ENCODE peak calls at places on chromosomes 4 and X, in ten cellular contexts. One of them, this sample, is unnamed.

GRCh38 chr4:168451744-168452394 is 28.4 kb downstream of the DDX60L start:
- DNase-seq in A549: no peak
- DNase-seq in body of pancreas: no peak
- DNase-seq in Peyer's patch: no peak
- DNase-seq in thyroid gland: no peak
- DNase-seq in IMR-90: peak; percentile 71
- DNase-seq in heart left ventricle: no peak
- DNase-seq in HCT116: peak; percentile 68
- DNase-seq in endothelial cell of umbilical vein: peak; percentile 76
- DNase-seq in transverse colon: no peak
- DNase-seq in this sample: no peak

GRCh38 chr4:80492761-80493160 is 157.2 kb downstream of the CFAP299 start:
- DNase-seq in A549: no peak
- DNase-seq in body of pancreas: peak; percentile 5
- DNase-seq in Peyer's patch: peak; percentile 82
- DNase-seq in thyroid gland: no peak
- DNase-seq in IMR-90: no peak
- DNase-seq in heart left ventricle: no peak
- DNase-seq in HCT116: no peak
- DNase-seq in endothelial cell of umbilical vein: no peak
- DNase-seq in transverse colon: peak; percentile 31
- DNase-seq in this sample: no peak

GRCh38 chrX:21745756-21746155 is 12.2 kb downstream of the SMPX start:
- DNase-seq in A549: peak; percentile 8
- DNase-seq in body of pancreas: peak; percentile 25
- DNase-seq in Peyer's patch: peak; percentile 72
- DNase-seq in thyroid gland: peak; percentile 37
- DNase-seq in IMR-90: peak; percentile 25
- DNase-seq in heart left ventricle: no peak
- DNase-seq in HCT116: no peak
- DNase-seq in endothelial cell of umbilical vein: peak; percentile 24
- DNase-seq in transverse colon: peak; percentile 28
- DNase-seq in this sample: no peak

GRCh38 chr4:128862608-128863313 is 53.3 kb downstream of the JADE1 start:
- DNase-seq in A549: no peak
- DNase-seq in body of pancreas: no peak
- DNase-seq in Peyer's patch: no peak
- DNase-seq in thyroid gland: no peak
- DNase-seq in IMR-90: peak; percentile 72
- DNase-seq in heart left ventricle: no peak
- DNase-seq in HCT116: no peak
- DNase-seq in endothelial cell of umbilical vein: peak; percentile 41
- DNase-seq in transverse colon: no peak
- DNase-seq in this sample: no peak

GRCh38 chrX:31269914-31270313 is 198.1 kb upstream of the FTHL17 start:
- DNase-seq in A549: no peak
- DNase-seq in body of pancreas: no peak
- DNase-seq in Peyer's patch: no peak
- DNase-seq in thyroid gland: no peak
- DNase-seq in IMR-90: no peak
- DNase-seq in heart left ventricle: no peak
- DNase-seq in HCT116: no peak
- DNase-seq in endothelial cell of umbilical vein: no peak
- DNase-seq in transverse colon: no peak
- DNase-seq in this sample: no peak

GRCh38 chr4:4362991-4363697 is 23.8 kb upstream of the NSG1 start:
- DNase-seq in A549: no peak
- DNase-seq in body of pancreas: no peak
- DNase-seq in Peyer's patch: no peak
- DNase-seq in thyroid gland: no peak
- DNase-seq in IMR-90: no peak
- DNase-seq in heart left ventricle: no peak
- DNase-seq in HCT116: no peak
- DNase-seq in endothelial cell of umbilical vein: no peak
- DNase-seq in transverse colon: no peak
- DNase-seq in this sample: no peak

GRCh38 chr4:145484240-145484846 is 2.7 kb downstream of the SMAD1 start:
- DNase-seq in A549: no peak
- DNase-seq in body of pancreas: no peak
- DNase-seq in Peyer's patch: no peak
- DNase-seq in thyroid gland: no peak
- DNase-seq in IMR-90: no peak
- DNase-seq in heart left ventricle: no peak
- DNase-seq in HCT116: no peak
- DNase-seq in endothelial cell of umbilical vein: peak; percentile 47
- DNase-seq in transverse colon: no peak
- DNase-seq in this sample: no peak

GRCh38 chrX:123884809-123885408 is 25.1 kb downstream of the XIAP start:
- DNase-seq in A549: peak; percentile 36
- DNase-seq in body of pancreas: peak; percentile 66
- DNase-seq in Peyer's patch: no peak
- DNase-seq in thyroid gland: no peak
- DNase-seq in IMR-90: peak; percentile 52
- DNase-seq in heart left ventricle: no peak
- DNase-seq in HCT116: no peak
- DNase-seq in endothelial cell of umbilical vein: peak; percentile 52
- DNase-seq in transverse colon: no peak
- DNase-seq in this sample: peak; percentile 12

GRCh38 chrX:101195442-101196173 is 24.0 kb upstream of the DRP2 start:
- DNase-seq in A549: no peak
- DNase-seq in body of pancreas: no peak
- DNase-seq in Peyer's patch: no peak
- DNase-seq in thyroid gland: no peak
- DNase-seq in IMR-90: peak; percentile 41
- DNase-seq in heart left ventricle: no peak
- DNase-seq in HCT116: no peak
- DNase-seq in endothelial cell of umbilical vein: no peak
- DNase-seq in transverse colon: no peak
- DNase-seq in this sample: no peak

GRCh38 chrX:101191217-101191750 is 28.3 kb upstream of the DRP2 start:
- DNase-seq in A549: no peak
- DNase-seq in body of pancreas: no peak
- DNase-seq in Peyer's patch: no peak
- DNase-seq in thyroid gland: no peak
- DNase-seq in IMR-90: no peak
- DNase-seq in heart left ventricle: no peak
- DNase-seq in HCT116: no peak
- DNase-seq in endothelial cell of umbilical vein: peak; percentile 29
- DNase-seq in transverse colon: no peak
- DNase-seq in this sample: no peak

GRCh38 chrX:101190736-101191135 is 28.9 kb upstream of the DRP2 start:
- DNase-seq in A549: no peak
- DNase-seq in body of pancreas: no peak
- DNase-seq in Peyer's patch: no peak
- DNase-seq in thyroid gland: no peak
- DNase-seq in IMR-90: peak; percentile 34
- DNase-seq in heart left ventricle: no peak
- DNase-seq in HCT116: no peak
- DNase-seq in endothelial cell of umbilical vein: no peak
- DNase-seq in transverse colon: no peak
- DNase-seq in this sample: no peak
- H3K4me3 ChIP-seq in A549: no peak overlapping the region
- H3K4me3 ChIP-seq in body of pancreas: no peak overlapping the region
- H3K4me3 ChIP-seq in Peyer's patch: no peak overlapping the region
- H3K4me3 ChIP-seq in thyroid gland: no peak overlapping the region
- H3K4me3 ChIP-seq in IMR-90: no peak overlapping the region
- H3K4me3 ChIP-seq in heart left ventricle: no peak overlapping the region
- H3K4me3 ChIP-seq in HCT116: no peak overlapping the region
- H3K4me3 ChIP-seq in endothelial cell of umbilical vein: no peak overlapping the region
- H3K4me3 ChIP-seq in transverse colon: no peak overlapping the region
- H3K4me3 ChIP-seq in this sample: no peak overlapping the region

GRCh38 chr4:39029752-39030694 is 2.2 kb downstream of the TMEM156 start:
- DNase-seq in A549: no peak
- DNase-seq in body of pancreas: no peak
- DNase-seq in Peyer's patch: no peak
- DNase-seq in thyroid gland: no peak
- DNase-seq in IMR-90: no peak
- DNase-seq in heart left ventricle: no peak
- DNase-seq in HCT116: no peak
- DNase-seq in endothelial cell of umbilical vein: no peak
- DNase-seq in transverse colon: no peak
- DNase-seq in this sample: no peak

GRCh38 chr4:39036172-39036571 is 4.0 kb upstream of the TMEM156 start:
- DNase-seq in A549: no peak
- DNase-seq in body of pancreas: peak; percentile 37
- DNase-seq in Peyer's patch: no peak
- DNase-seq in thyroid gland: no peak
- DNase-seq in IMR-90: peak; percentile 63
- DNase-seq in heart left ventricle: no peak
- DNase-seq in HCT116: no peak
- DNase-seq in endothelial cell of umbilical vein: peak; percentile 20
- DNase-seq in transverse colon: no peak
- DNase-seq in this sample: no peak

GRCh38 chr4:39030726-39031125 is 1.5 kb downstream of the TMEM156 start:
- DNase-seq in A549: no peak
- DNase-seq in body of pancreas: no peak
- DNase-seq in Peyer's patch: no peak
- DNase-seq in thyroid gland: no peak
- DNase-seq in IMR-90: peak; percentile 41
- DNase-seq in heart left ventricle: no peak
- DNase-seq in HCT116: no peak
- DNase-seq in endothelial cell of umbilical vein: no peak
- DNase-seq in transverse colon: no peak
- DNase-seq in this sample: no peak

GRCh38 chr4:39037491-39037825 is 5.2 kb upstream of the TMEM156 start:
- DNase-seq in A549: no peak
- DNase-seq in body of pancreas: no peak
- DNase-seq in Peyer's patch: no peak
- DNase-seq in thyroid gland: no peak
- DNase-seq in IMR-90: peak; percentile 68
- DNase-seq in heart left ventricle: no peak
- DNase-seq in HCT116: no peak
- DNase-seq in endothelial cell of umbilical vein: peak; percentile 59
- DNase-seq in transverse colon: no peak
- DNase-seq in this sample: no peak

DNA sequence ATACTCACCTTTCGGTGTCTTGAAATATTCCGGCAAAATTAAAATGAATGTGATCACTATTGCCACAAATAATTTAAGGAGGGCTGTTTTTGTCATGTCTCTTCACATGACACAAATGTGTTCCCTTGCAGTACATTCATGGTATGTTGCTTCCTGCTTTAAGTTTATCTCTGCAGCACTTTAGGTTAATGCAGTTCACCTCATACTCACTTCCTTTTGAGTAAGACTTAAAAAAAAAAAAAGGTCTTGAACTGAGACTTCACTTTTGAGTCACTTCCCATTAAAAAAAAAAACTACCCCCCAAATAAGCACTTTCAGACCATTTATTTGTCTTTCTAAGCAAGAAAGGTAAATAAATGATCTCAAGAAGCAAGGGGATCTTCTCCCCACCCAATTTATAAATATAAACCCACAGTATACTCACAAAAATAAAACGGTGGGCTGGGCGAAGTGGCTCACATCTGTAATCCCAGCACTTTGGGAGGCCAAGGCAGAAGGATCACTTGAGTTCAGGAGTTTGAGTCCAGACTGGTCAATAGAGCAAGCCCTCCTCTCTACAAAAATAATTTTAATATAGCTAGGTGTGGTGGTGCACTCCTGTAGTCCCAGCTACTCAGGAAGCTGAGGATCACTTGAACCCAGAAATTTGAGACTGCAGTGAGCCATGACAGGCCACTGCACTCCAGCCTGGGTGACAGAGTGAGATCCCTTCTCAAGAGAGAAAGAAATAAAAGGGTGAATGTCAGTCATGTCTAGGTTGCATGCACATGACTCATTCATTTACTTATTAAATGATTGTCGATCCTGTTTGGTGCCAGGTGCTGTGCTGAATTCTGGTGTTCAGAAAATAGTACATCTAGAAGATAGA is at the start of gene TMEM156:
- DNase-seq in A549: no peak
- DNase-seq in body of pancreas: no peak
- DNase-seq in Peyer's patch: no peak
- DNase-seq in thyroid gland: no peak
- DNase-seq in IMR-90: peak; percentile 80
- DNase-seq in heart left ventricle: no peak
- DNase-seq in HCT116: no peak
- DNase-seq in endothelial cell of umbilical vein: peak; percentile 75
- DNase-seq in transverse colon: no peak
- DNase-seq in this sample: no peak
- TF ChIP-seq POLR2A in A549: no peak
- TF ChIP-seq POLR2A in body of pancreas: no peak
- TF ChIP-seq POLR2A in Peyer's patch: peak; percentile 13
- TF ChIP-seq POLR2A in thyroid gland: no peak
- TF ChIP-seq POLR2A in IMR-90: no peak
- TF ChIP-seq POLR2A in heart left ventricle: no peak
- TF ChIP-seq POLR2A in HCT116: no peak
- TF ChIP-seq POLR2A in endothelial cell of umbilical vein: no peak
- TF ChIP-seq POLR2A in transverse colon: peak; percentile 54
- TF ChIP-seq POLR2A in this sample: no peak

GRCh38 chr4:173509031-173510001 is 20.7 kb downstream of the HAND2 start:
- DNase-seq in A549: no peak
- DNase-seq in body of pancreas: no peak
- DNase-seq in Peyer's patch: no peak
- DNase-seq in thyroid gland: no peak
- DNase-seq in IMR-90: no peak
- DNase-seq in heart left ventricle: peak; percentile 81
- DNase-seq in HCT116: no peak
- DNase-seq in endothelial cell of umbilical vein: no peak
- DNase-seq in transverse colon: no peak
- DNase-seq in this sample: no peak

GRCh38 chr4:173505924-173506779 is 23.9 kb downstream of the HAND2 start:
- DNase-seq in A549: peak; percentile 57
- DNase-seq in body of pancreas: peak; percentile 59
- DNase-seq in Peyer's patch: no peak
- DNase-seq in thyroid gland: no peak
- DNase-seq in IMR-90: peak; percentile 45
- DNase-seq in heart left ventricle: peak; percentile 73
- DNase-seq in HCT116: peak; percentile 56
- DNase-seq in endothelial cell of umbilical vein: peak; percentile 25
- DNase-seq in transverse colon: peak; percentile 63
- DNase-seq in this sample: no peak

GRCh38 chr4:173507471-173508385 is 22.3 kb downstream of the HAND2 start:
- DNase-seq in A549: no peak
- DNase-seq in body of pancreas: no peak
- DNase-seq in Peyer's patch: no peak
- DNase-seq in thyroid gland: no peak
- DNase-seq in IMR-90: no peak
- DNase-seq in heart left ventricle: no peak
- DNase-seq in HCT116: no peak
- DNase-seq in endothelial cell of umbilical vein: no peak
- DNase-seq in transverse colon: no peak
- DNase-seq in this sample: no peak

GRCh38 chr4:173506780-173507211 is 23.2 kb downstream of the HAND2 start:
- DNase-seq in A549: no peak
- DNase-seq in body of pancreas: no peak
- DNase-seq in Peyer's patch: no peak
- DNase-seq in thyroid gland: no peak
- DNase-seq in IMR-90: no peak
- DNase-seq in heart left ventricle: peak; percentile 69
- DNase-seq in HCT116: no peak
- DNase-seq in endothelial cell of umbilical vein: no peak
- DNase-seq in transverse colon: no peak
- DNase-seq in this sample: no peak

DNA sequence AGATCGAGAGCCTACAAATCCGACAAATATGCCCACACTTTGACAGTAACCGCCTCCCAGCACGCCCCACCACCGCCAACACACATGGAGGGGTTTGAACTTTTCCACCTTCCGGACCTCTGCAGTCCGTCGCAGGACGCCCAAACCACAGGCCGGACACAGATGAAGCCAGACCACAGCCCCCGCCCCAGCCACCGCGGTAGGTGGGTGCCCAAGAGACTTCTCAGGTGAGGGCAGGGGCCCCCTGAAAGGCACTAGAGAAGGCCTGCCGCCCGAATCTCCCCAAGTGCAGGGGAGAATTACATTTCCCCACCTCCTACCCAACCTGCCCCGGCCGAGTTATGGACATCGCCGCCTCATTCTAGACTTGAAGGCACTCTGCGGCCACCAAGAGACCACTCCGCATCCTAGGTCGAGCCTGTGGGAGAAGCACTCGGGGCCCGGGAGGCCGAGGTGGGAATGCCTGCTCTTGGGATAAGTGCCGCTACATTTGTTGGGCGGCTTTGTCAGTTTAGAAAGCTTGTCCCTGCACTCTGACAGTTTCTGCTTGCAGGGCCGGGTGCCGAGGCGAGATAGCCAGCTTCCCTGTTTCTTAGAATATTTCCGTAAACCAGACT is 21.5 kb downstream of the HAND2 start:
- DNase-seq in A549: no peak
- DNase-seq in body of pancreas: no peak
- DNase-seq in Peyer's patch: no peak
- DNase-seq in thyroid gland: no peak
- DNase-seq in IMR-90: no peak
- DNase-seq in heart left ventricle: no peak
- DNase-seq in HCT116: no peak
- DNase-seq in endothelial cell of umbilical vein: no peak
- DNase-seq in transverse colon: no peak
- DNase-seq in this sample: no peak
- H3K27ac ChIP-seq in A549: no peak overlapping the region
- H3K27ac ChIP-seq in body of pancreas: no peak overlapping the region
- H3K27ac ChIP-seq in Peyer's patch: no peak overlapping the region
- H3K27ac ChIP-seq in thyroid gland: no peak overlapping the region
- H3K27ac ChIP-seq in IMR-90: no peak overlapping the region
- H3K27ac ChIP-seq in heart left ventricle: peak overlapping the region; percentile 77
- H3K27ac ChIP-seq in HCT116: no peak overlapping the region
- H3K27ac ChIP-seq in endothelial cell of umbilical vein: no peak overlapping the region
- H3K27ac ChIP-seq in transverse colon: peak overlapping the region; percentile 71
- H3K27ac ChIP-seq in this sample: no peak overlapping the region

GRCh38 chr4:61805979-61806378 is 605.9 kb downstream of the ADGRL3 start:
- DNase-seq in A549: no peak
- DNase-seq in body of pancreas: no peak
- DNase-seq in Peyer's patch: no peak
- DNase-seq in thyroid gland: no peak
- DNase-seq in IMR-90: no peak
- DNase-seq in heart left ventricle: no peak
- DNase-seq in HCT116: no peak
- DNase-seq in endothelial cell of umbilical vein: no peak
- DNase-seq in transverse colon: no peak
- DNase-seq in this sample: no peak
- H3K4me3 ChIP-seq in A549: no peak overlapping the region
- H3K4me3 ChIP-seq in body of pancreas: no peak overlapping the region
- H3K4me3 ChIP-seq in Peyer's patch: no peak overlapping the region
- H3K4me3 ChIP-seq in thyroid gland: no peak overlapping the region
- H3K4me3 ChIP-seq in IMR-90: no peak overlapping the region
- H3K4me3 ChIP-seq in heart left ventricle: no peak overlapping the region
- H3K4me3 ChIP-seq in HCT116: no peak overlapping the region
- H3K4me3 ChIP-seq in endothelial cell of umbilical vein: no peak overlapping the region
- H3K4me3 ChIP-seq in transverse colon: no peak overlapping the region
- H3K4me3 ChIP-seq in this sample: no peak overlapping the region

This sample was measured in prostate gland.